ENCODE peak calls at places on chromosomes 13 and 19, in six cellular contexts. A is kidney epithelial cell, E is mucosa of descending colon, M is IMR-90, X is kidney, R is nephron progenitor cell. T is an unnamed sample.
A peak's percentile ranks its signal among the peaks of the same experiment; 100 is the strongest.

GRCh38 chr13:97275265-97275664 is 53.1 kb downstream of the MBNL2 start:
- DNase-seq in A (no peak), E (no peak), M (peak; percentile 92), X (no peak), R (no peak), T (no peak)

GRCh38 chr13:40149611-40150283 is 494.3 kb downstream of the COG6 start:
- DNase-seq in A (peak; percentile 62), E (no peak), M (peak; percentile 53), X (no peak), R (no peak), T (no peak)

GRCh38 chr13:109963384-109963783 is 177.0 kb upstream of the IRS2 start:
- DNase-seq in A (no peak), E (no peak), M (no peak), X (no peak), R (no peak), T (no peak)

GRCh38 chr13:79225487-79226232 is 180.4 kb downstream of the RBM26 start:
- DNase-seq in A (no peak), E (no peak), M (no peak), X (no peak), R (no peak), T (no peak)

GRCh38 chr19:49685845-49686332 is 3.5 kb upstream of the ADM5 start:
- DNase-seq in A (no peak), E (no peak), M (no peak), X (no peak), R (no peak), T (no peak)

GRCh38 chr13:72849571-72849970 is 67.6 kb downstream of the PIBF1 start:
- DNase-seq in A (no peak), E (no peak), M (peak; percentile 46), X (no peak), R (no peak), T (no peak)

GRCh38 chr19:34171539-34171876 is 796 bp upstream of the LSM14A start:
- DNase-seq in A (no peak), E (no peak), M (peak; percentile 93), X (no peak), R (no peak), T (no peak)

GRCh38 chr19:4367781-4368127 is 24.4 kb downstream of the MPND start:
- DNase-seq in A (no peak), E (no peak), M (no peak), X (peak; percentile 74), R (no peak), T (no peak)

GRCh38 chr19:39671739-39672363 is 16.1 kb downstream of the LGALS16 start:
- DNase-seq in A (no peak), E (no peak), M (peak; percentile 43), X (no peak), R (peak; percentile 20), T (peak; percentile 50)

GRCh38 chr13:92221916-92222315 is 823.5 kb downstream of the GPC5 start:
- DNase-seq in A (no peak), E (no peak), M (no peak), X (no peak), R (no peak), T (no peak)

GRCh38 chr13:110774051-110774450 is 60.6 kb downstream of the ING1 start:
- DNase-seq in A (no peak), E (no peak), M (no peak), X (no peak), R (no peak), T (no peak)

GRCh38 chr13:50644081-50644871 is 199.2 kb downstream of the DLEU7 start:
- DNase-seq in A (no peak), E (no peak), M (no peak), X (no peak), R (no peak), T (no peak)

GRCh38 chr19:43555185-43555770 is 20.0 kb downstream of the XRCC1 start:
- DNase-seq in A (peak; percentile 23), E (peak; percentile 78), M (peak; percentile 66), X (peak; percentile 69), R (peak; percentile 82), T (peak; percentile 88)

GRCh38 chr19:40750035-40750284 is 317 bp downstream of the ACTMAP start:
- DNase-seq in A (no peak), E (no peak), M (no peak), X (no peak), R (no peak), T (no peak)

GRCh38 chr13:20672772-20673171 is 30.7 kb upstream of the IL17D start:
- DNase-seq in A (no peak), E (no peak), M (peak; percentile 28), X (no peak), R (no peak), T (no peak)

GRCh38 chr13:113864303-113864890 is 521 bp upstream of the GAS6 start:
- DNase-seq in A (no peak), E (no peak), M (peak; percentile 33), X (no peak), R (no peak), T (no peak)

GRCh38 chr19:5913739-5914357 is at the start of gene CAPS:
- DNase-seq in A (peak; percentile 62), E (peak; percentile 83), M (peak; percentile 23), X (peak; percentile 94), R (no peak), T (no peak)

GRCh38 chr13:35917252-35917941 is 213.8 kb downstream of the DCLK1 start:
- DNase-seq in A (no peak), E (no peak), M (no peak), X (no peak), R (peak; percentile 2), T (no peak)

GRCh38 chr19:1173160-1173844 is 766 bp downstream of the SBNO2 start:
- DNase-seq in A (no peak), E (peak; percentile 67), M (no peak), X (peak; percentile 88), R (peak; percentile 54), T (peak; percentile 42)

GRCh38 chr19:43505186-43505456 is 575 bp upstream of the PHLDB3 start:
- DNase-seq in A (no peak), E (no peak), M (no peak), X (no peak), R (no peak), T (no peak)

GRCh38 chr13:31638577-31638976 is 100.7 kb upstream of the RXFP2 start:
- DNase-seq in A (no peak), E (no peak), M (peak; percentile 65), X (no peak), R (no peak), T (no peak)

GRCh38 chr13:100203696-100204367 is 114.9 kb downstream of the PCCA start:
- DNase-seq in A (peak; percentile 43), E (no peak), M (peak; percentile 78), X (no peak), R (no peak), T (no peak)

GRCh38 chr19:49570997-49571676 is 9.2 kb downstream of the NOSIP start:
- DNase-seq in A (no peak), E (peak; percentile 43), M (no peak), X (no peak), R (no peak), T (no peak)

GRCh38 chr13:72508392-72508791 is 219.0 kb downstream of the MZT1 start:
- DNase-seq in A (no peak), E (no peak), M (no peak), X (no peak), R (no peak), T (no peak)

GRCh38 chr19:13981467-13981866 is 24.7 kb downstream of the RFX1 start:
- DNase-seq in A (no peak), E (no peak), M (no peak), X (no peak), R (no peak), T (no peak)

GRCh38 chr13:25375727-25376358 is 4.1 kb downstream of the ATP8A2 start:
- DNase-seq in A (no peak), E (no peak), M (peak; percentile 31), X (no peak), R (peak; percentile 31), T (peak; percentile 68)

GRCh38 chr13:30581582-30581981 is 36.1 kb upstream of the USPL1 start:
- DNase-seq in A (no peak), E (no peak), M (peak; percentile 36), X (no peak), R (no peak), T (peak; percentile 16)

GRCh38 chr19:17184381-17184841 is 30.7 kb upstream of the USE1 start:
- DNase-seq in A (no peak), E (no peak), M (peak; percentile 7), X (no peak), R (no peak), T (no peak)

GRCh38 chr19:3145909-3146676 is 10.3 kb downstream of the GNA15 start:
- DNase-seq in A (no peak), E (no peak), M (no peak), X (no peak), R (no peak), T (no peak)
- TF ChIP-seq CTCF in A (no peak), E (no peak), M (no peak), X (no peak), R (no peak), T (no peak)

GRCh38 chr19:12237143-12237839 is 57.4 kb downstream of the ZNF44 start:
- DNase-seq in A (no peak), E (no peak), M (no peak), X (peak; percentile 86), R (no peak), T (no peak)
- TF ChIP-seq CTCF in A (no peak), E (no peak), M (no peak), X (no peak), R (no peak), T (no peak)

GRCh38 chr19:18672606-18673337 is 10.7 kb upstream of the CRTC1 start:
- DNase-seq in A (no peak), E (no peak), M (peak; percentile 50), X (no peak), R (no peak), T (no peak)
- TF ChIP-seq CTCF in A (peak; percentile 7), E (no peak), M (peak; percentile 35), X (peak; percentile 13), R (no peak), T (no peak)

DNA sequence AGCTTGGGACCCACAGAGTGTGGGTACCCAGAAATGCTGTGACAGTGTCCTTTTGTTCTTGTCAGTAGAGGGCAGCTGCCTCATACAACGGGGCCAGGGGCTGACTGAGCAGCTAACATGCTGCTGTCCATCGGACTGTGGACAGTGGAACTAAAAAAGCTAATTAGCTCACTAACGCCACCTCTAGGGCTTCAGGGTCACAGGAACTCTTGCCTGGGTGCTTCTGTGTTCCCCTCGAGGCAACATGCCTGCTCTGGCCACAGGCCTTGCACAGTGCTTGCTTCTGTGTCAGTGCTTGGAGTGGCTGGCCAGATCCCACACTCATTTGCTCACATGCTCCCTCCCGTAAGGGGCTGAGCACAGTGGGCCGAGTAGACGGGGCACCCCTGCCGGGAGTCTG is 377.0 kb downstream of the OLFM4 start:
- DNase-seq in A (no peak), E (no peak), M (no peak), X (no peak), R (peak; percentile 37), T (no peak)
- TF ChIP-seq CTCF in A (no peak), E (no peak), M (no peak), X (no peak), R (peak; percentile 31), T (no peak)

GRCh38 chr13:107680115-107680514 is 535.2 kb downstream of the LIG4 start:
- DNase-seq in A (no peak), E (no peak), M (peak; percentile 28), X (no peak), R (no peak), T (no peak)

GRCh38 chr13:107681611-107682010 is 533.7 kb downstream of the LIG4 start:
- DNase-seq in A (no peak), E (no peak), M (no peak), X (no peak), R (no peak), T (no peak)

GRCh38 chr13:107675847-107676550 is 539.3 kb downstream of the LIG4 start:
- DNase-seq in A (no peak), E (no peak), M (no peak), X (no peak), R (no peak), T (no peak)

GRCh38 chr13:107678075-107678689 is 537.2 kb downstream of the LIG4 start:
- DNase-seq in A (no peak), E (no peak), M (peak; percentile 53), X (no peak), R (no peak), T (no peak)
- TF ChIP-seq CTCF in A (peak; percentile 41), E (no peak), M (peak; percentile 53), X (no peak), R (peak; percentile 8), T (no peak)

T was measured in endothelial cell.